ENCODE peak calls at places on chromosome 7, in seven cellular contexts. L is iPS-NIHi11; P is progenitor cell of endocrine pancreas; V is putamen; O is GM04504; S is tibial artery; D is stimulated activated CD4-positive, alpha-beta T cell treated with anti-CD3 and anti-CD28 coated beads, Interleukin-4, amount 100 ng/mL, for 4 hours. U is an unnamed sample.

GRCh38 chr7:26187380-26188290 is 12.9 kb downstream of the HNRNPA2B1 start:
- DNase-seq in V (no peak), S (no peak), L (no peak), D (no peak), O (no peak), P (no peak), U (no peak)

GRCh38 chr7:148124477-148124876 is 466.1 kb upstream of the C7orf33 start:
- DNase-seq in V (no peak), L (no peak), P (no peak), S (no peak), O (no peak), D (no peak), U (no peak)

GRCh38 chr7:90751595-90751994 is 155.5 kb downstream of the CDK14 start:
- DNase-seq in S (no peak), V (no peak), P (no peak), O (no peak), D (no peak), L (no peak), U (no peak)

GRCh38 chr7:36925207-36925606 is 200.9 kb upstream of the AOAH start:
- DNase-seq in D (no peak), L (no peak), V (no peak), S (no peak), O (no peak), P (no peak), U (no peak)

GRCh38 chr7:12490105-12490688 is 80.3 kb upstream of the SCIN start:
- DNase-seq in D (no peak), P (no peak), L (no peak), S (no peak), V (no peak), O (no peak), U (peak)

GRCh38 chr7:48868916-48869315 is 55.4 kb upstream of the CDC14C start:
- DNase-seq in S (no peak), L (no peak), D (no peak), V (peak), P (no peak), O (no peak), U (peak)

GRCh38 chr7:16548428-16548827 is 21.8 kb downstream of the LRRC72 start:
- DNase-seq in L (no peak), D (no peak), S (no peak), P (no peak), V (no peak), O (no peak), U (no peak)

GRCh38 chr7:137820677-137821420 is 25.9 kb downstream of the DGKI start:
- DNase-seq in O (peak), S (peak), V (peak), L (peak), P (no peak), D (no peak), U (peak)

GRCh38 chr7:36286241-36286640 is 103.4 kb upstream of the ANLN start:
- DNase-seq in O (no peak), P (no peak), S (no peak), L (no peak), V (no peak), D (no peak), U (no peak)

GRCh38 chr7:55325371-55325792 is 39.8 kb upstream of the LANCL2 start:
- DNase-seq in L (no peak), O (peak), S (peak), V (no peak), P (no peak), D (no peak), U (peak)

GRCh38 chr7:6725003-6725402 is 18.3 kb upstream of the ZNF12 start:
- DNase-seq in O (no peak), S (no peak), P (no peak), D (no peak), L (no peak), V (no peak), U (peak)

GRCh38 chr7:130337410-130337971 is 7.1 kb upstream of the CPA5 start:
- DNase-seq in V (no peak), O (no peak), L (no peak), D (no peak), P (no peak), S (no peak), U (no peak)

GRCh38 chr7:100544386-100544785 is 5.4 kb downstream of the AGFG2 start:
- DNase-seq in V (no peak), L (no peak), P (no peak), O (no peak), D (no peak), S (no peak), U (peak)

GRCh38 chr7:129222064-129222463 is 2.8 kb upstream of the AHCYL2 start:
- DNase-seq in S (no peak), L (no peak), D (no peak), P (no peak), V (no peak), O (no peak), U (no peak)

GRCh38 chr7:151249732-151250072 is 1.2 kb upstream of the SMARCD3 start:
- DNase-seq in L (peak), O (no peak), D (no peak), P (no peak), V (no peak), S (peak), U (no peak)

GRCh38 chr7:102415685-102416225 is 17.6 kb upstream of the ORAI2 start:
- DNase-seq in O (no peak), S (no peak), P (no peak), L (no peak), D (peak), V (no peak), U (peak)

GRCh38 chr7:40134428-40135423 is at the start of the genes MPLKIP and SUGCT:
- DNase-seq in P (peak), S (peak), V (peak), O (peak), L (peak), D (peak), U (peak)

GRCh38 chr7:77542895-77543294 is 5.8 kb downstream of the PTPN12 start:
- DNase-seq in L (no peak), O (no peak), D (no peak), P (no peak), V (no peak), S (no peak), U (no peak)

GRCh38 chr7:112495820-112496462 is 15.2 kb downstream of the LSMEM1 start:
- DNase-seq in P (no peak), O (peak), S (peak), V (no peak), L (peak), D (peak), U (peak)

GRCh38 chr7:133714654-133715053 is 412.5 kb upstream of the LRGUK start:
- DNase-seq in L (no peak), O (no peak), D (no peak), S (no peak), P (no peak), V (no peak), U (no peak)